ENCODE peak calls at places on chromosomes 4 and X, in six cellular contexts. One of them, this sample, is unnamed.

GRCh38 chr4:142404191-142404611 is 441.9 kb downstream of the INPP4B start:
- DNase-seq in activated CD4-positive, alpha-beta T cell treated with anti-CD3 and anti-CD28 coated beads for 4 hours: peak; percentile 43
- DNase-seq in NCI-H1105: no peak
- DNase-seq in stimulated activated CD8-positive, alpha-beta memory T cell treated with anti-CD3 and anti-CD28 coated beads, Interleukin-15, amount 100 ng/mL, for 24 hours: no peak
- DNase-seq in naive B cell: no peak
- DNase-seq in T47D: peak; percentile 29
- DNase-seq in this sample: no peak

GRCh38 chrX:49309401-49309981 is 6.0 kb downstream of the GAGE10 start:
- DNase-seq in activated CD4-positive, alpha-beta T cell treated with anti-CD3 and anti-CD28 coated beads for 4 hours: peak; percentile 3
- DNase-seq in NCI-H1105: no peak
- DNase-seq in stimulated activated CD8-positive, alpha-beta memory T cell treated with anti-CD3 and anti-CD28 coated beads, Interleukin-15, amount 100 ng/mL, for 24 hours: no peak
- DNase-seq in naive B cell: peak; percentile 12
- DNase-seq in T47D: peak; percentile 30
- DNase-seq in this sample: no peak

GRCh38 chr4:4859799-4860380 is 425 bp downstream of the MSX1 start:
- DNase-seq in activated CD4-positive, alpha-beta T cell treated with anti-CD3 and anti-CD28 coated beads for 4 hours: no peak
- DNase-seq in NCI-H1105: no peak
- DNase-seq in stimulated activated CD8-positive, alpha-beta memory T cell treated with anti-CD3 and anti-CD28 coated beads, Interleukin-15, amount 100 ng/mL, for 24 hours: no peak
- DNase-seq in naive B cell: no peak
- DNase-seq in T47D: no peak
- DNase-seq in this sample: no peak

GRCh38 chrX:130028196-130028595 is 45.8 kb downstream of the BCORL1 start:
- DNase-seq in activated CD4-positive, alpha-beta T cell treated with anti-CD3 and anti-CD28 coated beads for 4 hours: peak; percentile 41
- DNase-seq in NCI-H1105: no peak
- DNase-seq in stimulated activated CD8-positive, alpha-beta memory T cell treated with anti-CD3 and anti-CD28 coated beads, Interleukin-15, amount 100 ng/mL, for 24 hours: no peak
- DNase-seq in naive B cell: peak; percentile 40
- DNase-seq in T47D: peak; percentile 15
- DNase-seq in this sample: no peak

GRCh38 chr4:140052050-140052449 is 101.9 kb downstream of the MAML3 start:
- DNase-seq in activated CD4-positive, alpha-beta T cell treated with anti-CD3 and anti-CD28 coated beads for 4 hours: peak; percentile 50
- DNase-seq in NCI-H1105: no peak
- DNase-seq in stimulated activated CD8-positive, alpha-beta memory T cell treated with anti-CD3 and anti-CD28 coated beads, Interleukin-15, amount 100 ng/mL, for 24 hours: no peak
- DNase-seq in naive B cell: no peak
- DNase-seq in T47D: peak; percentile 47
- DNase-seq in this sample: no peak

GRCh38 chr4:83083925-83084475 is 30.5 kb downstream of the PLAC8 start:
- DNase-seq in activated CD4-positive, alpha-beta T cell treated with anti-CD3 and anti-CD28 coated beads for 4 hours: peak; percentile 50
- DNase-seq in NCI-H1105: no peak
- DNase-seq in stimulated activated CD8-positive, alpha-beta memory T cell treated with anti-CD3 and anti-CD28 coated beads, Interleukin-15, amount 100 ng/mL, for 24 hours: no peak
- DNase-seq in naive B cell: peak; percentile 78
- DNase-seq in T47D: no peak
- DNase-seq in this sample: no peak

GRCh38 chr4:153528705-153529493 is 62.7 kb downstream of the TMEM131L start:
- DNase-seq in activated CD4-positive, alpha-beta T cell treated with anti-CD3 and anti-CD28 coated beads for 4 hours: no peak
- DNase-seq in NCI-H1105: no peak
- DNase-seq in stimulated activated CD8-positive, alpha-beta memory T cell treated with anti-CD3 and anti-CD28 coated beads, Interleukin-15, amount 100 ng/mL, for 24 hours: no peak
- DNase-seq in naive B cell: no peak
- DNase-seq in T47D: no peak
- DNase-seq in this sample: no peak

GRCh38 chr4:28772066-28772465 is 1911.4 kb downstream of the STIM2 start:
- DNase-seq in activated CD4-positive, alpha-beta T cell treated with anti-CD3 and anti-CD28 coated beads for 4 hours: no peak
- DNase-seq in NCI-H1105: no peak
- DNase-seq in stimulated activated CD8-positive, alpha-beta memory T cell treated with anti-CD3 and anti-CD28 coated beads, Interleukin-15, amount 100 ng/mL, for 24 hours: no peak
- DNase-seq in naive B cell: no peak
- DNase-seq in T47D: no peak
- DNase-seq in this sample: no peak

GRCh38 chr4:80219301-80220025 is 22.2 kb downstream of the PRDM8 start:
- DNase-seq in activated CD4-positive, alpha-beta T cell treated with anti-CD3 and anti-CD28 coated beads for 4 hours: no peak
- DNase-seq in NCI-H1105: no peak
- DNase-seq in stimulated activated CD8-positive, alpha-beta memory T cell treated with anti-CD3 and anti-CD28 coated beads, Interleukin-15, amount 100 ng/mL, for 24 hours: no peak
- DNase-seq in naive B cell: no peak
- DNase-seq in T47D: no peak
- DNase-seq in this sample: no peak

GRCh38 chr4:158316264-158316663 is 106.0 kb downstream of the TMEM144 start:
- DNase-seq in activated CD4-positive, alpha-beta T cell treated with anti-CD3 and anti-CD28 coated beads for 4 hours: no peak
- DNase-seq in NCI-H1105: no peak
- DNase-seq in stimulated activated CD8-positive, alpha-beta memory T cell treated with anti-CD3 and anti-CD28 coated beads, Interleukin-15, amount 100 ng/mL, for 24 hours: no peak
- DNase-seq in naive B cell: no peak
- DNase-seq in T47D: no peak
- DNase-seq in this sample: no peak

GRCh38 chr4:140703463-140703862 is 52.7 kb downstream of the TBC1D9 start:
- DNase-seq in activated CD4-positive, alpha-beta T cell treated with anti-CD3 and anti-CD28 coated beads for 4 hours: no peak
- DNase-seq in NCI-H1105: no peak
- DNase-seq in stimulated activated CD8-positive, alpha-beta memory T cell treated with anti-CD3 and anti-CD28 coated beads, Interleukin-15, amount 100 ng/mL, for 24 hours: no peak
- DNase-seq in naive B cell: no peak
- DNase-seq in T47D: no peak
- DNase-seq in this sample: no peak

GRCh38 chrX:25105251-25105650 is 89.5 kb upstream of the ARX start:
- DNase-seq in activated CD4-positive, alpha-beta T cell treated with anti-CD3 and anti-CD28 coated beads for 4 hours: no peak
- DNase-seq in NCI-H1105: no peak
- DNase-seq in stimulated activated CD8-positive, alpha-beta memory T cell treated with anti-CD3 and anti-CD28 coated beads, Interleukin-15, amount 100 ng/mL, for 24 hours: no peak
- DNase-seq in naive B cell: no peak
- DNase-seq in T47D: no peak
- DNase-seq in this sample: no peak

GRCh38 chr4:154049457-154050181 is 260.7 kb upstream of the SFRP2 start:
- DNase-seq in activated CD4-positive, alpha-beta T cell treated with anti-CD3 and anti-CD28 coated beads for 4 hours: no peak
- DNase-seq in NCI-H1105: no peak
- DNase-seq in stimulated activated CD8-positive, alpha-beta memory T cell treated with anti-CD3 and anti-CD28 coated beads, Interleukin-15, amount 100 ng/mL, for 24 hours: no peak
- DNase-seq in naive B cell: no peak
- DNase-seq in T47D: peak; percentile 11
- DNase-seq in this sample: no peak

GRCh38 chr4:7425171-7425570 is 9.6 kb downstream of the PSAPL1 start:
- DNase-seq in activated CD4-positive, alpha-beta T cell treated with anti-CD3 and anti-CD28 coated beads for 4 hours: no peak
- DNase-seq in NCI-H1105: no peak
- DNase-seq in stimulated activated CD8-positive, alpha-beta memory T cell treated with anti-CD3 and anti-CD28 coated beads, Interleukin-15, amount 100 ng/mL, for 24 hours: no peak
- DNase-seq in naive B cell: no peak
- DNase-seq in T47D: no peak
- DNase-seq in this sample: no peak

GRCh38 chr4:77859256-77859655 is 3.4 kb upstream of the MRPL1 start:
- DNase-seq in activated CD4-positive, alpha-beta T cell treated with anti-CD3 and anti-CD28 coated beads for 4 hours: no peak
- DNase-seq in NCI-H1105: peak; percentile 15
- DNase-seq in stimulated activated CD8-positive, alpha-beta memory T cell treated with anti-CD3 and anti-CD28 coated beads, Interleukin-15, amount 100 ng/mL, for 24 hours: no peak
- DNase-seq in naive B cell: no peak
- DNase-seq in T47D: no peak
- DNase-seq in this sample: no peak

GRCh38 chrX:63430026-63430425 is 78.9 kb upstream of the SPIN4 start:
- DNase-seq in activated CD4-positive, alpha-beta T cell treated with anti-CD3 and anti-CD28 coated beads for 4 hours: no peak
- DNase-seq in NCI-H1105: no peak
- DNase-seq in stimulated activated CD8-positive, alpha-beta memory T cell treated with anti-CD3 and anti-CD28 coated beads, Interleukin-15, amount 100 ng/mL, for 24 hours: no peak
- DNase-seq in naive B cell: no peak
- DNase-seq in T47D: peak; percentile 65
- DNase-seq in this sample: no peak

GRCh38 chrX:9928083-9928482 is 39.1 kb upstream of the CLDN34 start:
- DNase-seq in activated CD4-positive, alpha-beta T cell treated with anti-CD3 and anti-CD28 coated beads for 4 hours: no peak
- DNase-seq in NCI-H1105: peak; percentile 41
- DNase-seq in stimulated activated CD8-positive, alpha-beta memory T cell treated with anti-CD3 and anti-CD28 coated beads, Interleukin-15, amount 100 ng/mL, for 24 hours: no peak
- DNase-seq in naive B cell: no peak
- DNase-seq in T47D: no peak
- DNase-seq in this sample: no peak

GRCh38 chr4:102449751-102450352 is 51.3 kb upstream of the NFKB1 start:
- DNase-seq in activated CD4-positive, alpha-beta T cell treated with anti-CD3 and anti-CD28 coated beads for 4 hours: peak; percentile 48
- DNase-seq in NCI-H1105: peak; percentile 13
- DNase-seq in stimulated activated CD8-positive, alpha-beta memory T cell treated with anti-CD3 and anti-CD28 coated beads, Interleukin-15, amount 100 ng/mL, for 24 hours: no peak
- DNase-seq in naive B cell: peak; percentile 53
- DNase-seq in T47D: peak; percentile 80
- DNase-seq in this sample: peak; percentile 69